ENCODE peak calls at places on chromosomes 5 and 9, in five cellular contexts. C is H1, F is HepG2, S is GM12878, N is SK-N-SH. G is an unnamed sample.

GRCh38 chr5:127930311-127930710 is 153.3 kb upstream of the SLC12A2 start:
- DNase-seq in C (no peak), F (peak; percentile 53), S (no peak), N (no peak), G (no peak)

GRCh38 chr9:86854898-86855523 is 92.3 kb downstream of the GAS1 start:
- DNase-seq in C (peak; percentile 36), F (peak; percentile 58), S (no peak), N (peak; percentile 56), G (no peak)

GRCh38 chr5:3597002-3597726 is 1.5 kb downstream of the IRX1 start:
- DNase-seq in C (no peak), F (no peak), S (no peak), N (no peak), G (no peak)

GRCh38 chr9:134315716-134316443 is 10.4 kb upstream of the RXRA start:
- DNase-seq in C (no peak), F (no peak), S (no peak), N (no peak), G (no peak)

GRCh38 chr9:119372951-119373350 is 3.7 kb upstream of the BRINP1 start:
- DNase-seq in C (no peak), F (no peak), S (no peak), N (no peak), G (no peak)

GRCh38 chr9:78778843-78779486 is 482.0 kb downstream of the PSAT1 start:
- DNase-seq in C (no peak), F (no peak), S (no peak), N (no peak), G (no peak)

GRCh38 chr5:172919525-172920446 is 39.4 kb upstream of the RPL26L1 start:
- DNase-seq in C (no peak), F (no peak), S (no peak), N (no peak), G (no peak)

GRCh38 chr9:106868565-106868964 is 5.6 kb downstream of the ZNF462 start:
- DNase-seq in C (no peak), F (no peak), S (no peak), N (no peak), G (no peak)

GRCh38 chr9:8924529-8924928 is 1125.0 kb upstream of the DMAC1 start:
- DNase-seq in C (no peak), F (no peak), S (no peak), N (no peak), G (no peak)

GRCh38 chr9:99822096-99822595 is 461 bp downstream of the NR4A3 start:
- DNase-seq in C (no peak), F (no peak), S (no peak), N (no peak), G (no peak)

GRCh38 chr5:80408475-80408875 is 611 bp downstream of the ZFYVE16 start:
- DNase-seq in C (peak; percentile 21), F (peak; percentile 68), S (no peak), N (peak; percentile 81), G (peak; percentile 80)

GRCh38 chr9:102206432-102206831 is 468.0 kb upstream of the GRIN3A start:
- DNase-seq in C (no peak), F (no peak), S (no peak), N (no peak), G (no peak)

GRCh38 chr5:142726188-142726731 is 40.4 kb upstream of the FGF1 start:
- DNase-seq in C (no peak), F (no peak), S (peak; percentile 40), N (no peak), G (no peak)

GRCh38 chr9:126146254-126147145 is 180.1 kb upstream of the MVB12B start:
- DNase-seq in C (peak; percentile 62), F (peak; percentile 91), S (peak; percentile 15), N (peak; percentile 45), G (peak; percentile 11)

GRCh38 chr9:93960971-93961841 is 6.1 kb upstream of the BARX1 start:
- DNase-seq in C (no peak), F (no peak), S (no peak), N (no peak), G (no peak)

GRCh38 chr5:111983459-111983858 is 226.5 kb upstream of the NREP start:
- DNase-seq in C (no peak), F (no peak), S (no peak), N (no peak), G (no peak)

GRCh38 chr5:150155258-150156032 is at the start of gene PDGFRB:
- DNase-seq in C (no peak), F (no peak), S (no peak), N (peak; percentile 88), G (peak; percentile 20)

GRCh38 chr5:113330533-113331200 is 104.1 kb downstream of the TSSK1B start:
- DNase-seq in C (no peak), F (peak; percentile 19), S (no peak), N (peak; percentile 40), G (peak; percentile 16)

GRCh38 chr5:14204785-14205321 is 61.7 kb downstream of the TRIO start:
- DNase-seq in C (no peak), F (peak; percentile 64), S (no peak), N (no peak), G (no peak)

GRCh38 chr5:63963080-63963735 is 963 bp upstream of the HTR1A start:
- DNase-seq in C (no peak), F (peak; percentile 56), S (peak; percentile 1), N (peak; percentile 46), G (peak; percentile 64)

GRCh38 chr9:133633681-133633990 is 2.5 kb upstream of the DBH start:
- DNase-seq in C (no peak), F (no peak), S (no peak), N (no peak), G (no peak)

GRCh38 chr5:122089614-122090013 is 11.6 kb upstream of the LOX start:
- DNase-seq in C (no peak), F (no peak), S (no peak), N (no peak), G (no peak)

GRCh38 chr9:9747787-9748186 is 865.0 kb downstream of the PTPRD start:
- DNase-seq in C (no peak), F (no peak), S (no peak), N (no peak), G (no peak)

GRCh38 chr5:72291601-72292000 is 28.4 kb downstream of the MRPS27 start:
- DNase-seq in C (no peak), F (no peak), S (no peak), N (no peak), G (no peak)

GRCh38 chr9:84697494-84698114 is 28.1 kb downstream of the NTRK2 start:
- DNase-seq in C (peak; percentile 80), F (peak; percentile 22), S (no peak), N (peak; percentile 58), G (peak; percentile 13)

GRCh38 chr9:136944094-136944518 is 432 bp downstream of the FBXW5 start:
- DNase-seq in C (no peak), F (no peak), S (no peak), N (peak; percentile 90), G (no peak)
- TF ChIP-seq GABPA in C (no peak), F (no peak), S (no peak), N (no peak), G (no peak)

GRCh38 chr5:27313549-27313948 is 275.2 kb upstream of the CDH9 start:
- DNase-seq in C (no peak), F (no peak), S (no peak), N (no peak), G (no peak)

GRCh38 chr5:27316283-27316675 is 277.9 kb upstream of the CDH9 start:
- DNase-seq in C (no peak), F (no peak), S (no peak), N (no peak), G (no peak)

GRCh38 chr5:27315541-27316282 is 277.3 kb upstream of the CDH9 start:
- DNase-seq in C (peak; percentile 10), F (no peak), S (no peak), N (no peak), G (no peak)

GRCh38 chr5:27318701-27319100 is 280.3 kb upstream of the CDH9 start:
- DNase-seq in C (no peak), F (no peak), S (no peak), N (no peak), G (no peak)
- H3K9me3 ChIP-seq in C (no peaks in the 10 kb centered on the region), F (no peaks in the 10 kb centered on the region), S (no peaks in the 10 kb centered on the region), N (no peaks in the 10 kb centered on the region), G (no peaks in the 10 kb centered on the region)

GRCh38 chr5:152004095-152004494 is 79.4 kb upstream of the GLRA1 start:
- DNase-seq in C (no peak), F (no peak), S (no peak), N (no peak), G (no peak)
- TF ChIP-seq GABPA in C (no peak), F (no peak), S (no peak), N (no peak), G (no peak)

GRCh38 chr9:138025908-138026307 is 148.3 kb downstream of the CACNA1B start:
- DNase-seq in C (no peak), F (no peak), S (no peak), N (no peak), G (no peak)
- H3K9me3 ChIP-seq in C (peaks cover 22% of the 10 kb centered on the region), F (no peaks in the 10 kb centered on the region), S (peaks cover 2% of the 10 kb centered on the region), N (peaks cover 4% of the 10 kb centered on the region), G (no peaks in the 10 kb centered on the region)

DNA sequence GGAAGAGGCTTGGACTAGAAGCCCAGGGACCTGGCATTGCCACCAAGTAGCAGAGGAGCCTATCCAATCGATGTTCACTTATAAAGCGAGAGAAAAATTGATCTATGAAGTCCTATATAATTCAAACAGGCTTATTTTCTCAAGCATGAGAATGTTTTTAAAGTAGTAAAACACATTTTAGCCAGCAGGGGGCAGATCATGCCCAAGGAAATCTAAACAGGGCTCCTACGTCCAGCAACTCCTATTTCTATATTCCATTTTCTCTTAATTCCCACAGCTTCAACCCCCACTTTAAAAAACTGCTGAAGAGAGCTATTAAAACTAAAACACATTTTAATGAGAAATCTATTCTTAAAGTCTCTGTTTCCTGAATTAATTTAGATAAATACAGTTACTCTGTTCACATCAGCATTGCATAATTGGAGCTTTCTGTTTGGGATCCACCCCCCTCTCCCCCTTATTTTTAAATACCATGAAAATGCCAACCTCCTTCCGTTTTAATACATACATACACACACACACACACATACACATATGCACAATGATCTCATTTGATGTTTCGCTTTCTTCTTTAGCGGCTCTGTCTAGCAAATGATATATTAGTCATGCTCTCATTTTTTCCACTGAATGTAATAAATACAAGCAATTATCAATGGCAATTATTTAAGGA is 144.9 kb downstream of the MYO10 start:
- DNase-seq in C (no peak), F (peak; percentile 36), S (peak; percentile 24), N (peak; percentile 69), G (peak; percentile 66)
- TF ChIP-seq GABPA in C (no peak), F (no peak), S (no peak), N (no peak), G (no peak)